ENCODE peak calls at places on chromosomes 2 and 18, in five cellular contexts. Q, T, S, V and M are unnamed samples.

GRCh38 chr18:12552884-12553242 is 105.0 kb downstream of the SPIRE1 start:
- DNase-seq in Q (no peak), T (no peak), S (no peak), V (no peak), M (no peak)

GRCh38 chr2:63862802-63863201 is 21.1 kb downstream of the UGP2 start:
- DNase-seq in Q (no peak), T (no peak), S (no peak), V (no peak), M (no peak)

GRCh38 chr2:241358470-241358869 is 2.4 kb downstream of the FARP2 start:
- DNase-seq in Q (no peak), T (no peak), S (no peak), V (no peak), M (no peak)

GRCh38 chr2:96531366-96531765 is 5.2 kb upstream of the ARID5A start:
- DNase-seq in Q (no peak), T (peak), S (no peak), V (no peak), M (no peak)

GRCh38 chr2:1859671-1860450 is 115.5 kb upstream of the PXDN start:
- DNase-seq in Q (no peak), T (no peak), S (no peak), V (no peak), M (no peak)

GRCh38 chr2:224162122-224162521 is 123.0 kb upstream of the SERPINE2 start:
- DNase-seq in Q (no peak), T (no peak), S (peak), V (no peak), M (no peak)

GRCh38 chr2:62216616-62217015 is 20.7 kb downstream of the B3GNT2 start:
- DNase-seq in Q (peak), T (peak), S (peak), V (no peak), M (no peak)

GRCh38 chr2:64359892-64360657 is 93.9 kb upstream of the LGALSL start:
- DNase-seq in Q (peak), T (peak), S (peak), V (peak), M (peak)

GRCh38 chr2:12701786-12702660 is 14.7 kb upstream of the TRIB2 start:
- DNase-seq in Q (no peak), T (no peak), S (peak), V (no peak), M (no peak)

GRCh38 chr2:122164964-122165363 is 409.5 kb downstream of the TSN start:
- DNase-seq in Q (no peak), T (no peak), S (no peak), V (no peak), M (no peak)

GRCh38 chr2:189566046-189566445 is 14.5 kb downstream of the SLC40A1 start:
- DNase-seq in Q (no peak), T (no peak), S (no peak), V (no peak), M (no peak)

GRCh38 chr2:230976671-230977171 is 19.2 kb upstream of the SPATA3 start:
- DNase-seq in Q (no peak), T (no peak), S (no peak), V (no peak), M (no peak)

GRCh38 chr2:73561422-73561821 is 80.8 kb downstream of the NAT8 start:
- DNase-seq in Q (no peak), T (no peak), S (no peak), V (no peak), M (no peak)